ENCODE peak calls at places on chromosomes 4 and X, in seven cellular contexts. E is OCI-LY7; K is GM23248; S is CD8-positive, alpha-beta memory T cell; C is Karpas-422; R is upper lobe of right lung; J is neuronal stem cell. Y is an unnamed sample. For H3K4me1, the result is how much of the 10 kb centered on the place peaks cover.

GRCh38 chr4:13656569-13656988 is 29.1 kb upstream of the BOD1L1 start:
- DNase-seq in E (peak), K (peak), S (peak), C (peak), R (peak), J (peak), Y (peak)

GRCh38 chr4:40940764-40941163 is 191.0 kb downstream of the NSUN7 start:
- DNase-seq in E (no peak), K (no peak), S (no peak), C (no peak), R (no peak), J (no peak), Y (no peak)

GRCh38 chr4:56206258-56206657 is 181.0 kb downstream of the AASDH start:
- DNase-seq in E (no peak), K (no peak), S (no peak), C (no peak), R (no peak), J (no peak), Y (no peak)

GRCh38 chr4:87026795-87027495 is 92.1 kb downstream of the AFF1 start:
- DNase-seq in E (peak), K (no peak), S (no peak), C (peak), R (no peak), J (no peak), Y (no peak)

GRCh38 chr4:52889354-52889753 is 27.2 kb downstream of the RASL11B start:
- DNase-seq in E (no peak), K (no peak), S (no peak), C (no peak), R (no peak), J (no peak), Y (no peak)

GRCh38 chr4:148076964-148077363 is 345.1 kb downstream of the ARHGAP10 start:
- DNase-seq in E (no peak), K (no peak), S (no peak), C (no peak), R (no peak), J (no peak), Y (no peak)

GRCh38 chrX:10395643-10396042 is 224.7 kb downstream of the MID1 start:
- DNase-seq in E (no peak), K (no peak), S (no peak), C (no peak), R (no peak), J (no peak), Y (no peak)

GRCh38 chr4:66691101-66691500 is 854.2 kb downstream of the CENPC start:
- DNase-seq in E (no peak), K (no peak), S (no peak), C (peak), R (no peak), J (no peak), Y (no peak)

GRCh38 chr4:84632092-84632491 is 49.2 kb downstream of the CDS1 start:
- DNase-seq in E (no peak), K (peak), S (no peak), C (no peak), R (no peak), J (no peak), Y (no peak)

GRCh38 chr4:184746532-184746870 is 12.6 kb upstream of the CENPU start:
- DNase-seq in E (no peak), K (peak), S (no peak), C (no peak), R (no peak), J (no peak), Y (no peak)

GRCh38 chr4:22500831-22501714 is 14.8 kb downstream of the ADGRA3 start:
- DNase-seq in E (no peak), K (peak), S (no peak), C (no peak), R (no peak), J (no peak), Y (peak)

GRCh38 chrX:48891402-48892288 is 5.9 kb downstream of the TIMM17B start:
- DNase-seq in E (peak), K (peak), S (peak), C (peak), R (peak), J (peak), Y (peak)

GRCh38 chr4:73450398-73451004 is 14.5 kb downstream of the AFP start:
- DNase-seq in E (no peak), K (peak), S (no peak), C (no peak), R (no peak), J (no peak), Y (no peak)

GRCh38 chr4:40828661-40829060 is 78.9 kb downstream of the NSUN7 start:
- DNase-seq in E (no peak), K (no peak), S (no peak), C (no peak), R (no peak), J (no peak), Y (no peak)

GRCh38 chrX:9368262-9368661 is 96.6 kb upstream of the TBL1X start:
- DNase-seq in E (no peak), K (no peak), S (no peak), C (no peak), R (no peak), J (no peak), Y (no peak)

GRCh38 chr4:108546728-108547127 is 73.6 kb upstream of the RPL34 start:
- DNase-seq in E (no peak), K (no peak), S (no peak), C (no peak), R (no peak), J (no peak), Y (no peak)

GRCh38 chr4:86928400-86929255 is 6.2 kb upstream of the AFF1 start:
- DNase-seq in E (no peak), K (no peak), S (no peak), C (no peak), R (no peak), J (no peak), Y (no peak)

GRCh38 chr4:26048378-26048882 is 134.4 kb downstream of the SMIM20 start:
- DNase-seq in E (no peak), K (peak), S (no peak), C (no peak), R (no peak), J (no peak), Y (peak)

GRCh38 chr4:16818005-16818404 is 80.4 kb downstream of the LDB2 start:
- DNase-seq in E (no peak), K (no peak), S (no peak), C (no peak), R (no peak), J (no peak), Y (no peak)
- H3K4me1 ChIP-seq in E (under half), K (under half), S (under half), C (under half), R (under half), J (under half), Y (under half)

GRCh38 chrX:23311731-23312130 is 22.9 kb upstream of the PTCHD1 start:
- DNase-seq in E (no peak), K (no peak), S (no peak), C (no peak), R (no peak), J (no peak), Y (no peak)

GRCh38 chrX:23317799-23318724 is 16.6 kb upstream of the PTCHD1 start:
- DNase-seq in E (peak), K (peak), S (no peak), C (peak), R (no peak), J (no peak), Y (no peak)

GRCh38 chrX:23312136-23312535 is 22.5 kb upstream of the PTCHD1 start:
- DNase-seq in E (no peak), K (no peak), S (no peak), C (no peak), R (no peak), J (no peak), Y (no peak)
- H3K27ac ChIP-seq in E (no peak), K (no peak), S (no peak), C (no peak), R (no peak), J (no peak), Y (no peak)

DNA sequence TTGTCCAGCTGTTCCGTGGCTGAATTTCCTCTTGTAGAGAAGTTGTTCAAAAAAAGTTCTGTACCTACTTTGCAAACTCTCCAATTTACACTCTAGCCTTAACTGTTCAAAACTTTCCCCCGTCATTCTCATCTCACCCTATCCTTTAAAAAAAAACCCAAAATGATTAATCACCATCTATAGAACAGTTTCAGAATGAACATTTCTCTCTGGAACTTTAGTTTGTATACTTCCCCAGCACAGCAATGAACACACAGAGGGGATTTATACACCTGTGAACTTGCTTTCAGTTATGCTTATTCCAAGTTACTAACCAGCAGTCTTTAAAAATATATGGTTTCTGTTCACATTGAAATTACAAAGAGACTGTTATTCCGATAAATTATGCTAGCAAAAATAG is 1.2 kb downstream of the GEMIN8 start:
- DNase-seq in E (peak), K (no peak), S (no peak), C (peak), R (no peak), J (no peak), Y (no peak)
- H3K4me3 ChIP-seq in E (peak), K (peak), S (peak), C (peak), R (peak), J (no peak), Y (no peak)

DNA sequence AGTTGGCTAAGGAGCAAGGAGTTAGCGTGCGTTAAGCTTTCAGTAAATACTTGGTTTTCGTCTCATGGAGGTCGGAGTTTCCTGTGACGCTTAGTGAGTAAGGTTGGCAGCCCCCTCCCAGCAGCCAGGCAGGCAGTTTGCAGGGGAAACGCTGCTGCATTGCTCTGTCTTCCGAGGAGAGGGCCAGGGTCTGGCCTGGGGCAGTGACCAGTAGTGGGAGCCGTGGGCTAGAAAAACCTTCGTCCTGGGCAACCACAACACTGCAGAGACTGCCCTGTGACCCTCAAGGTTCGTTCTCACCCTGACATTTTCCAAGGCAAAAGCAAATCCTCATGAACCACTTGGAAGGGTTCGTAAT is 432 bp downstream of the TMEM175 start:
- DNase-seq in E (no peak), K (no peak), S (no peak), C (no peak), R (no peak), J (peak), Y (no peak)
- H3K4me1 ChIP-seq in E (under half), K (under half), S (under half), C (under half), R (under half), J (under half), Y (under half)

GRCh38 chr4:75345436-75345835 is 168.8 kb downstream of the RCHY1 start:
- DNase-seq in E (no peak), K (peak), S (no peak), C (no peak), R (no peak), J (no peak), Y (no peak)
- H3K27ac ChIP-seq in E (no peak), K (no peak), S (no peak), C (no peak), R (no peak), J (no peak), Y (no peak)

DNA sequence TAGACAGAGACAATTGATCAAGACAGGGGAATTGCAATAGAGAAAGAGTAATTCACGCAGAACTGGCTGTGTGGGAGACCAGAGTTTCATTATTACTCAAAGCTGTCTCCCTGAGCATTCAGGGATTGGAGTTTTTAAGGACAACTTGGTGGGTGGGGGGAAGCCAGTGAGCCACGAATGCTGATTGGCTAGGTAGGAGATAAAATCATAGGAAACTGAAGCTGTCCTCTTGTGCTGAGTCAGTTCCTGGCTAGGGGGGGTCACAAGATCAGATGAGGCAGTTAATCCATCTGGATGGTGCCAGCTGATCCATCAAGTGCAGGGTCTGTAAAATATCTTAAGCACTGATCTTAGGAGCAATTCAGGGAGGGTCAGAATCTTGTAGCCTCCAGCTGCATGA is 358.6 kb downstream of the GPM6A start:
- DNase-seq in E (no peak), K (no peak), S (no peak), C (no peak), R (no peak), J (no peak), Y (no peak)
- H3K4me3 ChIP-seq in E (no peak), K (no peak), S (no peak), C (no peak), R (no peak), J (no peak), Y (no peak)

GRCh38 chr4:151098191-151098590 is 1.2 kb upstream of the RPS3A start:
- DNase-seq in E (no peak), K (no peak), S (no peak), C (no peak), R (no peak), J (no peak), Y (no peak)

GRCh38 chr4:151099226-151099975 is at the start of gene RPS3A:
- DNase-seq in E (peak), K (peak), S (peak), C (peak), R (peak), J (peak), Y (peak)

GRCh38 chr4:151095142-151095541 is 4.3 kb upstream of the RPS3A start:
- DNase-seq in E (no peak), K (no peak), S (no peak), C (no peak), R (no peak), J (no peak), Y (no peak)

GRCh38 chr4:151099976-151100417 is 569 bp downstream of the RPS3A start:
- DNase-seq in E (no peak), K (peak), S (no peak), C (peak), R (no peak), J (no peak), Y (no peak)

DNA sequence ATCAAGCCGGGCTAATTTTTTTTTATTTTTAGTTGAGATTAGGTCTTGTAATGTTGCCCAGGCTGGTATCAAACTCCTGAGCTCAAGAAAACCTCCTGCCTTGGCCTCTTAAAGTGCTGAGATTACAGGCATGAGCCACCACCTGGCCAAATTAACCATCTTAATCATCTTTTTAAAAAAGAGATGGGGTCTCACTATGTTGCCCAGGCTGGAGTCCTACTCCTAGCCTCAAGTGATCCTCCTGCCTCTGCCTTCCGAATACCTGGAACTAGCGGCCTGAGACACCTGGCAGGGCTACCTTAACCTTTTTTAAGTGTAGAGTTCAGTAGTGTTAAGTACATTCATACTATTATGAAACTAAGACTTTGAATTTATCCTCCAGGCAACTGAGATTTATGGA is 1.7 kb upstream of the RPS3A start:
- DNase-seq in E (no peak), K (no peak), S (no peak), C (no peak), R (no peak), J (no peak), Y (no peak)
- H3K4me1 ChIP-seq in E (under half), K (under half), S (under half), C (under half), R (under half), J (under half), Y (under half)

GRCh38 chr4:150181536-150181935 is 103.3 kb downstream of the DCLK2 start:
- DNase-seq in E (no peak), K (peak), S (no peak), C (no peak), R (no peak), J (no peak), Y (no peak)
- H3K27ac ChIP-seq in E (no peak), K (no peak), S (no peak), C (no peak), R (no peak), J (no peak), Y (no peak)

DNA sequence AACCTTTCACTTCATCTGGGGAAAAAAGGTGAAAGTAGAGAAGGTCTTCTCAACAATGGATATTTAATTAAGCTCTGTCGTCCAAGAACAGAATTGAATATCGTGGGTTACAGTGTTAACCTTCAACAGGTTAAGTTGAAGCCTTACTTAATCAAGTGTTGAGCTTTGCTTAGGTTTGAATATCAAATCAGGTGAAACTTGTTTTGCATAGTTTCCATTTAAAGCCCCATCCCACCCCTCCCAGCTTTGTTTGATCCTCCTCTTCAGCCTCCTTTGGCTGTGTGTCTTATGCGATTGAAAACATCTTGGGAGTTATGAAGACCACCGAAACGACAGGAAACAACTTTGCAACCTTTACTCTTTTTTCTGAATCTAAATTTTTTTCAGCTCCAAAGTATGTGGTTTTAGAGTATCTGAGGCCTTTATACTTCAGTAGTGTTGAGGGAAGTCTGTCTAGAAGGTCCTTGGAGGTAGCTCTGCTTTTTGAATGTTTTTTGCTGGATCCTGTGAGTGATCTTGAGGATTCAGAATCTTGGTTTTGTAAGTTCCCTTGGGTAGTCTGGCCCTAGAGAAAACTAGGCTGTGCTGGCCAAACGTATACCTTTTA is 39.1 kb downstream of the MCUB start:
- DNase-seq in E (no peak), K (no peak), S (no peak), C (no peak), R (no peak), J (no peak), Y (no peak)
- H3K4me3 ChIP-seq in E (no peak), K (no peak), S (no peak), C (no peak), R (no peak), J (no peak), Y (no peak)